ENCODE peak calls at places on chromosome 14, in nine cellular contexts. B is esophagus squamous epithelium, N is Peyer's patch, R is right lobe of liver, U is H54, J is gastrocnemius medialis, T is adrenal gland, H is stomach, Z is sigmoid colon. E is an unnamed sample.

GRCh38 chr14:100785626-100786025 is 40.3 kb upstream of the MEG3 start:
- DNase-seq in H (no peak), J (no peak), U (no peak), B (no peak), N (peak; percentile 19), Z (no peak), R (no peak), T (no peak), E (no peak)

GRCh38 chr14:93322886-93323596 is 9.8 kb downstream of the BTBD7 start:
- DNase-seq in N (no peak), T (no peak), R (no peak), J (no peak), U (no peak), H (no peak), Z (no peak), B (no peak), E (peak; percentile 84)

GRCh38 chr14:100619382-100620305 is 32.4 kb upstream of the BEGAIN start:
- DNase-seq in B (no peak), T (no peak), J (no peak), N (no peak), Z (peak; percentile 37), R (peak; percentile 28), U (no peak), H (no peak), E (no peak)

GRCh38 chr14:34461334-34462131 is 507 bp downstream of the SPTSSA start:
- DNase-seq in R (peak; percentile 72), B (no peak), U (peak; percentile 48), H (peak; percentile 59), T (peak; percentile 68), N (peak; percentile 72), Z (peak; percentile 82), J (peak; percentile 66), E (peak; percentile 56)

GRCh38 chr14:64812412-64812811 is 67.3 kb downstream of the SPTB start:
- DNase-seq in N (peak; percentile 78), U (no peak), R (no peak), B (no peak), H (peak; percentile 74), Z (no peak), J (peak; percentile 84), T (no peak), E (peak; percentile 56)

GRCh38 chr14:77181603-77182437 is at the start of gene TMEM63C:
- DNase-seq in T (peak; percentile 71), Z (no peak), B (no peak), U (peak; percentile 63), R (no peak), N (peak; percentile 73), J (no peak), H (peak; percentile 52), E (peak; percentile 42)

GRCh38 chr14:98904677-98905076 is 367.3 kb downstream of the BCL11B start:
- DNase-seq in H (no peak), U (no peak), B (no peak), T (no peak), Z (no peak), R (no peak), N (no peak), J (no peak), E (no peak)

GRCh38 chr14:50099335-50099734 is 17.0 kb downstream of the VCPKMT start:
- DNase-seq in Z (no peak), T (no peak), J (no peak), N (peak; percentile 66), H (no peak), U (peak; percentile 44), B (no peak), R (no peak), E (no peak)

GRCh38 chr14:77605392-77605978 is 11.0 kb downstream of the SPTLC2 start:
- DNase-seq in J (no peak), T (no peak), N (no peak), U (no peak), B (no peak), Z (no peak), R (no peak), H (no peak), E (peak; percentile 34)

GRCh38 chr14:25381498-25381897 is 331.6 kb upstream of the STXBP6 start:
- DNase-seq in Z (no peak), J (no peak), R (no peak), H (no peak), T (no peak), N (no peak), B (no peak), U (no peak), E (peak; percentile 2)

GRCh38 chr14:85247071-85247470 is 282.9 kb upstream of the FLRT2 start:
- DNase-seq in Z (no peak), U (no peak), J (no peak), B (no peak), T (no peak), R (no peak), H (no peak), N (no peak), E (no peak)

GRCh38 chr14:85536835-85537195 is 6.9 kb downstream of the FLRT2 start:
- DNase-seq in Z (no peak), B (no peak), T (no peak), N (no peak), H (no peak), J (no peak), R (no peak), U (no peak), E (no peak)

GRCh38 chr14:104855532-104856090 is 9.5 kb upstream of the CEP170B start:
- DNase-seq in T (no peak), U (no peak), B (no peak), H (no peak), R (peak; percentile 33), Z (no peak), N (peak; percentile 47), J (no peak), E (no peak)

GRCh38 chr14:68899033-68899603 is 80.0 kb downstream of the ACTN1 start:
- DNase-seq in U (no peak), B (no peak), N (no peak), T (no peak), Z (no peak), R (no peak), J (no peak), H (no peak), E (no peak)

GRCh38 chr14:75494898-75495297 is 27.4 kb upstream of the BATF start:
- DNase-seq in U (no peak), R (no peak), B (no peak), T (no peak), H (no peak), J (no peak), N (no peak), Z (no peak), E (no peak)

GRCh38 chr14:59360923-59361794 is 104.0 kb downstream of the GPR135 start:
- DNase-seq in N (peak; percentile 82), H (peak; percentile 59), B (no peak), J (peak; percentile 78), U (peak; percentile 15), R (peak; percentile 61), Z (peak; percentile 84), T (peak; percentile 75), E (peak; percentile 6)

GRCh38 chr14:21525995-21526671 is at the start of gene SALL2:
- DNase-seq in T (peak; percentile 85), H (peak; percentile 72), B (no peak), R (peak; percentile 57), Z (peak; percentile 94), J (peak; percentile 23), N (peak; percentile 63), U (peak; percentile 11), E (peak; percentile 71)
- TF ChIP-seq POLR2A in T (no peak), H (no peak), B (no peak), R (no peak), Z (peak; percentile 10), J (no peak), N (no peak), U (no peak), E (no peak)

GRCh38 chr14:89429206-89430091 is 12.4 kb upstream of the FOXN3 start:
- DNase-seq in U (no peak), T (no peak), Z (peak; percentile 66), H (no peak), J (no peak), B (no peak), R (no peak), N (no peak), E (peak; percentile 15)

GRCh38 chr14:89427426-89428162 is 10.6 kb upstream of the FOXN3 start:
- DNase-seq in H (no peak), U (no peak), T (no peak), R (peak; percentile 85), N (no peak), J (peak; percentile 54), B (no peak), Z (peak; percentile 52), E (no peak)

GRCh38 chr14:89430271-89430620 is 13.2 kb upstream of the FOXN3 start:
- DNase-seq in R (no peak), T (no peak), N (no peak), U (no peak), B (no peak), H (no peak), Z (no peak), J (no peak), E (no peak)

GRCh38 chr14:89428163-89428523 is 11.1 kb upstream of the FOXN3 start:
- DNase-seq in N (no peak), H (no peak), R (no peak), J (no peak), B (no peak), T (no peak), Z (no peak), U (no peak), E (no peak)

GRCh38 chr14:89428556-89429196 is 11.6 kb upstream of the FOXN3 start:
- DNase-seq in B (no peak), R (no peak), U (no peak), H (no peak), Z (peak; percentile 64), T (no peak), N (no peak), J (peak; percentile 38), E (no peak)
- TF ChIP-seq POLR2A in B (no peak), R (no peak), U (no peak), H (no peak), Z (no peak), T (no peak), N (no peak), J (no peak), E (no peak)

DNA sequence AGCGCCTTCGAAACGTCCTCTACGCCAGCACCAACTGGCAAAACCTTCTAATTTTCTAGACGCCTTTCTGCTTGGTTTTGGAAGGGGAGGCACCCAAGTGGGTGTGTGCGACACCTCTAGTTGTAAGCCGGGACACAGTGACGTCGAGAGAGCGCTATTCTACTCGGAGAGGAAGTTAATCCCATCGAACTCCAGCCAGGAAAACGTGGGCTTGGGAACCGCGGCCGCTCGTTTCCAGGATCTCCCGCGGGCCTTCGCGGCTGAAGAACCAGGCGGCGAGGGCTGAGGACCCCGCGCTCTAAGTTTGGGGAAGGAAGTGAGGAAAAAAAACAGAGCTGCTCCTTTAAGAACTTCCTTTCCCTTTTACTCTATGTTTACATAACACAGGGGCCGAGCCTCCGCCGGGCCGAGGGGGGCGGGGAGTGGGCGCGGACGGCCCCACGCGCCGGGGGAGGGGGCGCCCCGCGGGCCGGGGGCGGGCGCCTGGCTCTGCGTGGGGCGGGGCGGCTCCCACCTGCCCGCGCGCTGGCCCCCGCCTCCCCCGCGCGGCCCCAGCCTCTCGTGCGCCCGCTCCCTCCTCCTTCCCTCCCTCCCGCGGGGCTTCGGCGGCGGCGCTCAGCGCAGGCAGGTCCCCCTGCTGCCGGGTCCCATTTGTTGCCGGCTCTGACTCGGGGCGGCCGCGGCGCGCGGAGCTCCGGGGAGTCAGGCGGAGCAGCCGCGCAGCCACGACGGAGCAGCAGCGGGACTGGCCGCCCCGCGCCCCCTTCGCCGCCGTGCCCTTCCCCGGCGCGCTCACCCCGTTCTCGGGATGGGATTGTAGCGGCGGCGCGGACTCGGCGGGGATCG is at the start of gene PELI2:
- DNase-seq in Z (peak; percentile 91), B (peak; percentile 34), H (peak; percentile 86), N (peak; percentile 83), R (peak; percentile 77), U (peak; percentile 28), T (peak; percentile 81), J (peak; percentile 62), E (peak; percentile 82)
- TF ChIP-seq POLR2A in Z (no peak), B (no peak), H (no peak), N (peak; percentile 66), R (peak; percentile 75), U (no peak), T (peak; percentile 82), J (peak; percentile 76), E (no peak)

GRCh38 chr14:81343166-81343565 is 57.0 kb downstream of the STON2 start:
- DNase-seq in N (no peak), Z (no peak), J (no peak), T (no peak), B (no peak), R (no peak), H (no peak), U (no peak), E (no peak)
- TF ChIP-seq POLR2A in N (no peak), Z (no peak), J (no peak), T (no peak), B (no peak), R (no peak), H (no peak), U (no peak), E (no peak)

E was measured in erythroblast.